ENCODE peak calls at places on chromosomes 4 and X, in four cellular contexts. R is GM12891, K is HL-60, M is GM12878. T is an unnamed sample.

GRCh38 chr4:138437263-138437851 is 195.2 kb upstream of the SLC7A11 start:
- DNase-seq in R (no peak), K (no peak), M (no peak), T (peak)

GRCh38 chr4:77662396-77662795 is 56.8 kb downstream of the CXCL13 start:
- DNase-seq in R (no peak), K (no peak), M (no peak), T (no peak)

GRCh38 chrX:25151749-25152148 is 136.0 kb upstream of the ARX start:
- DNase-seq in R (no peak), K (no peak), M (no peak), T (no peak)

GRCh38 chr4:2363056-2363719 is 55.3 kb downstream of the ZFYVE28 start:
- DNase-seq in R (no peak), K (no peak), M (no peak), T (no peak)

GRCh38 chrX:20267924-20268701 is 1.4 kb upstream of the RPS6KA3 start:
- DNase-seq in R (peak), K (no peak), M (no peak), T (peak)

GRCh38 chrX:10450959-10451355 is 169.4 kb downstream of the MID1 start:
- DNase-seq in R (no peak), K (no peak), M (no peak), T (no peak)

GRCh38 chr4:147714575-147715401 is 17.1 kb upstream of the ARHGAP10 start:
- DNase-seq in R (no peak), K (no peak), M (no peak), T (no peak)

GRCh38 chr4:128904821-128905220 is 95.3 kb downstream of the JADE1 start:
- DNase-seq in R (no peak), K (no peak), M (no peak), T (no peak)

GRCh38 chr4:1277667-1278335 is 11.9 kb upstream of the MAEA start:
- DNase-seq in R (no peak), K (no peak), M (no peak), T (no peak)

GRCh38 chrX:84189125-84189524 is 1.1 kb upstream of the RPS6KA6 start:
- DNase-seq in R (no peak), K (no peak), M (no peak), T (no peak)

GRCh38 chrX:81377329-81377728 is 175.4 kb downstream of the SH3BGRL start:
- DNase-seq in R (no peak), K (no peak), M (no peak), T (peak)

GRCh38 chr4:1578301-1578781 is 105.8 kb downstream of the FAM53A start:
- DNase-seq in R (no peak), K (no peak), M (no peak), T (no peak)

GRCh38 chrX:49191033-49191871 is 5.1 kb upstream of the PRICKLE3 start:
- DNase-seq in R (peak), K (peak), M (peak), T (peak)

GRCh38 chrX:102887687-102888086 is 49.4 kb upstream of the RAB40AL start:
- DNase-seq in R (no peak), K (no peak), M (no peak), T (no peak)

GRCh38 chr4:113212613-113213012 is 163.2 kb downstream of the ANK2 start:
- DNase-seq in R (no peak), K (no peak), M (no peak), T (no peak)

GRCh38 chr4:72629540-72629939 is 60.5 kb upstream of the ADAMTS3 start:
- DNase-seq in R (no peak), K (no peak), M (no peak), T (no peak)

DNA sequence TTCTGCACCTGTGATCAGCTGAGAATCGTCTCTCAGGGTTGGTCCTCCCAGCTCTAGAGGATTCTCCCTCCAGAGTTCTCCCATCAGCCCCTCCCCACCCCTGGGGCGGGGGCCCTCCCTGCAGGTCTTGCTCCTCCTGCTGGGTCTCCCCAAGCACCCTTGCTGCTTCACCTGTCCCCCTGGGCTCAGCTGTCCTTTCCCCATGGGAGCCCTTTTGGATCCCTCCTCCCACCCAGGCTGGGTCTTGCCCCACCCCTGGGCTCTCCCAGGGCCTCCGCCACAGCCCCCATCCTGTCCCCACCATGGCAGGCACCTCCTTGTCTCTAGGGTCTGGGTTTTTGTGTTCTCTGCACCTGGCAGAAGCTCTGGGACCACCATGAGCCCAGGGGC is 22.1 kb downstream of the PSAPL1 start:
- DNase-seq in R (no peak), K (no peak), M (no peak), T (no peak)
- TF ChIP-seq SPI1 in R (no peak), K (no peak), M (no peak), T (no peak)

GRCh38 chr4:70892086-70892769 is 9.9 kb upstream of the MOB1B start:
- DNase-seq in R (no peak), K (peak), M (no peak), T (no peak)
- TF ChIP-seq SPI1 in R (no peak), K (peak), M (no peak), T (no peak)

GRCh38 chrX:15274946-15275345 is 5.1 kb upstream of the ASB9 start:
- DNase-seq in R (no peak), K (no peak), M (no peak), T (no peak)

GRCh38 chrX:15269120-15269519 is 763 bp downstream of the ASB9 start:
- DNase-seq in R (no peak), K (no peak), M (no peak), T (no peak)

DNA sequence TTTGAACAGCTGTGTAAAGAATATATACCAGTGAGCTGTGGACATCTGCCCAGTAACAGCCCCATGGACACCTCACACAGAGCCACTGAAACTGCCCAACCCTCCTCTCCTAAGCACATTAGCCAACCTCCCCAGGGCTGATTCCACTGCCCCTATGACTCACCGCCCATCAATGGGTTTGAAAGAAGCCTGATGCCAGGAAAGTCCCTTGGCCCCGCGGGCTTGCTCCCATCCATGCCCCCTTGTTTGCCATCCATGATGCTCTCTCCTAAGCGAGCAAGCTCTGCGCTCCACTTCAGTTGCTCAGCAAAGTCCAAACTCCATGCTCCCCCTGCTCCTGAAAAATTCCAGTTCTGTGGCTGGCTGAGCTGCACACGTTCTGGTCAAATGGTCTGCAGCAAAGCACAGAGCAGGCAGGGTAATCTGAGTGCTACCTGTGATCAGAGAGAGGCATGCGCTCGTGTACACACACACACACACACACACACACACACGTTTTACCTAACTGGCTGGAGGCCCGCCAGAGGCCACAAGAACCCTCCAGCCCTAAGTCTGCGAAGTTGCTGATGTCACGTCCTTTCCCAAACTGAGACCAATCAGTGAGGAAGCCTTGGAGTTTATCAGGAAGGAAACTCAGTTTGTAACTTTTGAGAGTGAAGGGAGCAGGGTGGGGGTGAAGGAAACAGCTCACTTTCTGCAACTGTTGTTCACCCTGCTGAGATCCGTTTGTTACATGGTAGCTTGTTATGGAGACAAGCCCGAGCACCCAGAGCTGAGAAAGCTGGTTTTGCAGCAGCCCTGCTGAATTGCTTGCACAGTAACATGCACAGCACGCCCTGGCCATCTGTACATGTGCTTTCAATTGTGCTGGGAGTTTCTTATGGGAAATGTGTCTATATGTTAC is at the start of gene ASB9:
- DNase-seq in R (no peak), K (no peak), M (no peak), T (no peak)
- TF ChIP-seq SPI1 in R (no peak), K (no peak), M (no peak), T (no peak)

GRCh38 chrX:150575415-150575814 is 7.0 kb downstream of the MTM1 start:
- DNase-seq in R (no peak), K (no peak), M (no peak), T (no peak)
- TF ChIP-seq SPI1 in R (no peak), K (no peak), M (no peak), T (no peak)

DNA sequence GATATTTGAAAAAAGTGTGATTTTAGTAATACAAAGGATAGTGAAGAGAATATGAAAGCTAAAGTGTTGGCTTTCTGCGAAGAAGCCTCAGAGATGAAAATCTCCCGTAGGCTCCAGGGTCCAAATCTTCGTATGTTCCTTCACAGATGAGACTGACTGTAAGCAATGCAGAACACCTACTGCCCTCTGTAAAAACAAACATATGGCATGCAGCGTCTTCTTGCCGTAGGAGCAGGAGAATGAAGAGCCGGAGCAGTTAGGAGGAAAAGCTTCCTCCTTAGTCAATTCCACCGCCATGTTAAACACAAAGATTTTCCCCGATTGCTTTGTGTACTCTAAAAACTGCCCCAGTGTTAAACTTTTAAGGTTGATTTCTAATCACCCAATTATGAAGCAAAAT is 22.5 kb downstream of the RWDD4 start:
- DNase-seq in R (no peak), K (no peak), M (no peak), T (no peak)
- TF ChIP-seq SPI1 in R (no peak), K (no peak), M (no peak), T (no peak)

DNA sequence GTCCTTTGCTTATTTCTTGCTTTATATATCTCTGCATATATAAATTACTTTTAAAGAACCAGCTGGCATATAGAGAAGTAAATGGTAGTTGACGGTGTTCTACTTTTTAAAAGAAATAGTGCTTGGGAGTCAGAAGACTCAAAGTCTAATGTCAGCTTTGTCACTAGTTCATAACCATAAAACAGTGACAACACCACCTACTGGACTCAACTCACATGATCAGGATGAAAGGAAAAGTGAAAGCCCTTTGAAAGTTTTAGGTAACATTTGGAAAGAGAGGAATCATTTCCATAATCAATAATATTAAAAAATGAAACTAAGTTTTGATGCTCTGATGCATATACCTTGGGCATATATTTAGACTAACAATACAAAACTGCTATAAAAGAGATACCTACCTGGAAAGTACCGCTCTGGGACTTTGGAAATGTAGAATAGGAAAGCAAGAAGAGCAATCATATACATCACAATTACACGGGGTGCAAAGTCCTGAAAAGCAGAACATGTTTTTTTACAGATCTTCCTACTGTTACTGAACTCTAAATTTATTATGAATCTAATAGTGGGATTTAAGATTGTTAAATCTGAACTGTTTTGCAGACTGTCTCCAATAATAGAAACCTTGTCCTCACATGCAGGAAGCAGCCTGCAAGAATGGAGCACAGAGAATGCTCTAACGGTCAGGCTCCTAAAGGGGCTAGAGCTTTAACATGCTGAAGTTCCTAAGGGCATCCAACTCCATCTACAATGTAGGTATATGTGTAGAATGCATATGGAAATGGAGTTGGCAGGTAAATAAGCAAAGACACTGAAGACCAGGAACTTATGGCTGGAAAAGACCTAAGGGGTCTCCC is 15.6 kb downstream of the PAQR3 start:
- DNase-seq in R (no peak), K (no peak), M (no peak), T (peak)
- TF ChIP-seq SPI1 in R (no peak), K (no peak), M (no peak), T (no peak)

GRCh38 chrX:30309139-30309571 is at the start of gene NR0B1:
- DNase-seq in R (no peak), K (no peak), M (no peak), T (no peak)
- TF ChIP-seq SPI1 in R (no peak), K (no peak), M (no peak), T (no peak)

GRCh38 chrX:114976321-114976720 is 41.1 kb downstream of the IL13RA2 start:
- DNase-seq in R (no peak), K (no peak), M (no peak), T (no peak)

GRCh38 chrX:114970806-114971205 is 46.6 kb downstream of the IL13RA2 start:
- DNase-seq in R (no peak), K (no peak), M (no peak), T (no peak)
- TF ChIP-seq SPI1 in R (no peak), K (no peak), M (no peak), T (no peak)

GRCh38 chrX:15349046-15349445 is 13.7 kb upstream of the PIGA start:
- DNase-seq in R (no peak), K (peak), M (no peak), T (peak)
- TF ChIP-seq SPI1 in R (no peak), K (no peak), M (no peak), T (no peak)

T was measured in K562.